ENCODE peak calls at places on chromosomes 6 and 20, in four cellular contexts. One of them, this sample, is unnamed. For H3F3A, the result is how much of the 10 kb centered on the place peaks cover.

GRCh38 chr6:142026471-142026870 is 106.3 kb upstream of the GJE1 start:
- DNase-seq in GM23248: no peak
- DNase-seq in MM.1S: no peak
- DNase-seq in GM23338: peak
- DNase-seq in this sample: no peak

GRCh38 chr6:149852180-149852579 is 12.0 kb downstream of the LRP11 start:
- DNase-seq in MM.1S: no peak
- DNase-seq in GM23248: peak
- DNase-seq in GM23338: no peak
- DNase-seq in this sample: no peak

GRCh38 chr6:40529040-40529439 is 58.1 kb downstream of the LRFN2 start:
- DNase-seq in MM.1S: no peak
- DNase-seq in GM23338: no peak
- DNase-seq in GM23248: no peak
- DNase-seq in this sample: no peak

GRCh38 chr6:13874191-13874549 is 50.6 kb upstream of the RNF182 start:
- DNase-seq in GM23248: no peak
- DNase-seq in MM.1S: no peak
- DNase-seq in GM23338: no peak
- DNase-seq in this sample: no peak

GRCh38 chr6:7004581-7005297 is 103.0 kb upstream of the RREB1 start:
- DNase-seq in GM23248: peak
- DNase-seq in GM23338: no peak
- DNase-seq in MM.1S: no peak
- DNase-seq in this sample: no peak

GRCh38 chr6:34462561-34462971 is 3.3 kb upstream of the PACSIN1 start:
- DNase-seq in MM.1S: no peak
- DNase-seq in GM23248: peak
- DNase-seq in GM23338: peak
- DNase-seq in this sample: peak

GRCh38 chr20:21554985-21555384 is 41.1 kb upstream of the NKX2-2 start:
- DNase-seq in GM23338: no peak
- DNase-seq in MM.1S: no peak
- DNase-seq in GM23248: no peak
- DNase-seq in this sample: no peak

GRCh38 chr20:5170341-5170740 is 43.5 kb downstream of the CDS2 start:
- DNase-seq in GM23338: no peak
- DNase-seq in MM.1S: no peak
- DNase-seq in GM23248: no peak
- DNase-seq in this sample: peak

GRCh38 chr6:17494919-17495318 is 101.5 kb downstream of the CAP2 start:
- DNase-seq in GM23248: no peak
- DNase-seq in GM23338: no peak
- DNase-seq in MM.1S: no peak
- DNase-seq in this sample: no peak

GRCh38 chr20:46117704-46118467 is at the start of gene CD40:
- DNase-seq in MM.1S: peak
- DNase-seq in GM23248: peak
- DNase-seq in GM23338: peak
- DNase-seq in this sample: peak

GRCh38 chr6:35090734-35091133 is 50.4 kb downstream of the TCP11 start:
- DNase-seq in GM23338: no peak
- DNase-seq in MM.1S: no peak
- DNase-seq in GM23248: no peak
- DNase-seq in this sample: no peak

GRCh38 chr6:5898563-5898962 is 108.2 kb downstream of the NRN1 start:
- DNase-seq in MM.1S: no peak
- DNase-seq in GM23248: no peak
- DNase-seq in GM23338: peak
- DNase-seq in this sample: no peak

GRCh38 chr6:148887181-148887580 is 140.4 kb downstream of the UST start:
- DNase-seq in MM.1S: no peak
- DNase-seq in GM23338: no peak
- DNase-seq in GM23248: peak
- DNase-seq in this sample: peak

GRCh38 chr6:95581073-95581472 is 3.7 kb downstream of the MANEA start:
- DNase-seq in MM.1S: no peak
- DNase-seq in GM23338: no peak
- DNase-seq in GM23248: peak
- DNase-seq in this sample: no peak

GRCh38 chr6:42106663-42107023 is 35.8 kb downstream of the C6orf132 start:
- DNase-seq in GM23338: no peak
- DNase-seq in MM.1S: no peak
- DNase-seq in GM23248: no peak
- DNase-seq in this sample: no peak

GRCh38 chr6:161226005-161226964 is 47.6 kb downstream of the AGPAT4 start:
- DNase-seq in MM.1S: peak
- DNase-seq in GM23248: no peak
- DNase-seq in GM23338: no peak
- DNase-seq in this sample: no peak

GRCh38 chr6:110188791-110189190 is 8.6 kb downstream of the CDC40 start:
- DNase-seq in GM23338: no peak
- DNase-seq in MM.1S: no peak
- DNase-seq in GM23248: peak
- DNase-seq in this sample: no peak

GRCh38 chr6:144657691-144658090 is 372.6 kb downstream of the UTRN start:
- DNase-seq in GM23338: peak
- DNase-seq in GM23248: no peak
- DNase-seq in MM.1S: no peak
- DNase-seq in this sample: no peak

GRCh38 chr6:35218021-35218420 is 4.3 kb downstream of the SCUBE3 start:
- DNase-seq in GM23338: no peak
- DNase-seq in GM23248: peak
- DNase-seq in MM.1S: no peak
- DNase-seq in this sample: no peak

GRCh38 chr20:22453244-22454080 is 130.9 kb downstream of the FOXA2 start:
- DNase-seq in GM23248: peak
- DNase-seq in GM23338: peak
- DNase-seq in MM.1S: no peak
- DNase-seq in this sample: peak

GRCh38 chr6:139832493-139832892 is 458.0 kb upstream of the CITED2 start:
- DNase-seq in GM23248: no peak
- DNase-seq in GM23338: no peak
- DNase-seq in MM.1S: no peak
- DNase-seq in this sample: no peak

GRCh38 chr6:45556828-45557227 is 179.1 kb upstream of the SUPT3H start:
- DNase-seq in GM23338: no peak
- DNase-seq in GM23248: no peak
- DNase-seq in MM.1S: no peak
- DNase-seq in this sample: no peak

GRCh38 chr20:36399147-36399968 is 93.2 kb downstream of the DLGAP4 start:
- DNase-seq in MM.1S: peak
- DNase-seq in GM23338: peak
- DNase-seq in GM23248: peak
- DNase-seq in this sample: peak

GRCh38 chr6:125596020-125596419 is 153.4 kb upstream of the HEY2 start:
- DNase-seq in GM23338: no peak
- DNase-seq in GM23248: no peak
- DNase-seq in MM.1S: no peak
- DNase-seq in this sample: no peak

GRCh38 chr6:102670756-102671155 is 1277.2 kb downstream of the GRIK2 start:
- DNase-seq in GM23248: no peak
- DNase-seq in GM23338: no peak
- DNase-seq in MM.1S: no peak
- DNase-seq in this sample: no peak

GRCh38 chr6:13611715-13612114 is 3.4 kb upstream of the NOL7 start:
- DNase-seq in GM23248: no peak
- DNase-seq in MM.1S: peak
- DNase-seq in GM23338: no peak
- DNase-seq in this sample: no peak

GRCh38 chr6:108955329-108955949 is 107.2 kb downstream of the ARMC2 start:
- DNase-seq in GM23248: no peak
- DNase-seq in MM.1S: peak
- DNase-seq in GM23338: no peak
- DNase-seq in this sample: no peak

GRCh38 chr20:64133951-64134407 is 26.6 kb upstream of the NPBWR2 start:
- DNase-seq in GM23338: peak
- DNase-seq in MM.1S: no peak
- DNase-seq in GM23248: no peak
- DNase-seq in this sample: peak

GRCh38 chr6:3517350-3517749 is 60.5 kb upstream of the SLC22A23 start:
- DNase-seq in MM.1S: no peak
- DNase-seq in GM23338: no peak
- DNase-seq in GM23248: peak
- DNase-seq in this sample: no peak
- H3F3A ChIP-seq in MM.1S: under half
- H3F3A ChIP-seq in GM23338: under half
- H3F3A ChIP-seq in GM23248: under half
- H3F3A ChIP-seq in this sample: under half

GRCh38 chr20:52047811-52048302 is 143.7 kb downstream of the ZFP64 start:
- DNase-seq in MM.1S: no peak
- DNase-seq in GM23248: no peak
- DNase-seq in GM23338: peak
- DNase-seq in this sample: peak
- H2AFZ ChIP-seq in MM.1S: no peak
- H2AFZ ChIP-seq in GM23248: no peak
- H2AFZ ChIP-seq in GM23338: no peak
- H2AFZ ChIP-seq in this sample: no peak

GRCh38 chr20:24487240-24487639 is 17.8 kb downstream of the SYNDIG1 start:
- DNase-seq in GM23338: no peak
- DNase-seq in MM.1S: no peak
- DNase-seq in GM23248: no peak
- DNase-seq in this sample: no peak

GRCh38 chr20:24488064-24488799 is 18.8 kb downstream of the SYNDIG1 start:
- DNase-seq in GM23338: no peak
- DNase-seq in GM23248: no peak
- DNase-seq in MM.1S: no peak
- DNase-seq in this sample: no peak

GRCh38 chr20:24488800-24489175 is 19.4 kb downstream of the SYNDIG1 start:
- DNase-seq in MM.1S: no peak
- DNase-seq in GM23338: no peak
- DNase-seq in GM23248: no peak
- DNase-seq in this sample: no peak

GRCh38 chr20:24489193-24489592 is 19.8 kb downstream of the SYNDIG1 start:
- DNase-seq in MM.1S: no peak
- DNase-seq in GM23248: no peak
- DNase-seq in GM23338: no peak
- DNase-seq in this sample: no peak

DNA sequence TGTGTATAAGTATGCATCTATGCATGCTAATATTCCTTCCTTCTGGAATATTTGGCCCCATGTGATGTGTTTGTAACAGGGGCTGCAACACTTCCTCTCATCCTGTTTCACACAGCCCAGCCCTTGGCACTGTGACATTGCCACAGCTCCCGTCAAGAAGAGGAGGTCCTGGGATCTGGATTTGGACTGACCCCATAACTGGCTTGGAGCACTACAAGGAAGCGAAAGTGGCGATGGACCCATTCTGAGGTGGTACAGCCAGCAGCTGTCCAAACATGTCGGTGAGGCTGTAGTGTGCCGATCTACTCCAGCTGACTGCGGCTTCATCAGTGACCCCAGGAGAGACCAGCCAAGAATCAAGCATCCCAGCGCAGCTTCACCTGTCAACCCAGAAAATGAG is 18.2 kb downstream of the SYNDIG1 start:
- DNase-seq in GM23338: no peak
- DNase-seq in GM23248: no peak
- DNase-seq in MM.1S: no peak
- DNase-seq in this sample: no peak
- H3F3A ChIP-seq in GM23338: under half
- H3F3A ChIP-seq in GM23248: under half
- H3F3A ChIP-seq in MM.1S: under half
- H3F3A ChIP-seq in this sample: under half

GRCh38 chr20:56986931-56987720 is 279.3 kb downstream of the BMP7 start:
- DNase-seq in GM23338: no peak
- DNase-seq in MM.1S: no peak
- DNase-seq in GM23248: no peak
- DNase-seq in this sample: no peak

GRCh38 chr20:56986476-56986875 is 280.0 kb downstream of the BMP7 start:
- DNase-seq in GM23338: no peak
- DNase-seq in MM.1S: no peak
- DNase-seq in GM23248: no peak
- DNase-seq in this sample: no peak

GRCh38 chr20:56989516-56989915 is 276.9 kb downstream of the BMP7 start:
- DNase-seq in GM23338: no peak
- DNase-seq in MM.1S: no peak
- DNase-seq in GM23248: peak
- DNase-seq in this sample: no peak

GRCh38 chr20:56988446-56988845 is 278.0 kb downstream of the BMP7 start:
- DNase-seq in MM.1S: no peak
- DNase-seq in GM23248: no peak
- DNase-seq in GM23338: no peak
- DNase-seq in this sample: no peak

DNA sequence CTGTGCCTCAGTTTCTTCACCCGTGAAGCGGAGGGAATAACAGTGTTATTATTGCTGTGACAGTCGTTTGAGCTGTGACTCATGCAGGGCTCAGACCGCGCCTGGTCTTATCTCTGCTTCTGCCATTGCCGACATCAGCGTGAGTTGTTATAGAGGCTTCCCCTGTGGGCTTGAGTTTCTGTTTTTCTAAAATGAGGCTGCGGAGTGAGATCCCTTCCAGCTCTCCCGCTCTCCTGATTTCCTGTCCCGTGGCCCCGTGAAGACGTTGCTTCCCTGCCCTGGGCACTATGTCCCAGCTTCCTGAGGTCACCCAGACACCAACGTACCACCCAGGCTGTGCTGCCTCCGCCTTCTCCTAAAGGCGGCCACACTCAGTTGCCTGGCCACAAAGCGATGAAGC is 278.4 kb downstream of the BMP7 start:
- DNase-seq in GM23338: no peak
- DNase-seq in GM23248: no peak
- DNase-seq in MM.1S: no peak
- DNase-seq in this sample: no peak
- H2AFZ ChIP-seq in GM23338: peak
- H2AFZ ChIP-seq in GM23248: no peak
- H2AFZ ChIP-seq in MM.1S: no peak
- H2AFZ ChIP-seq in this sample: no peak

DNA sequence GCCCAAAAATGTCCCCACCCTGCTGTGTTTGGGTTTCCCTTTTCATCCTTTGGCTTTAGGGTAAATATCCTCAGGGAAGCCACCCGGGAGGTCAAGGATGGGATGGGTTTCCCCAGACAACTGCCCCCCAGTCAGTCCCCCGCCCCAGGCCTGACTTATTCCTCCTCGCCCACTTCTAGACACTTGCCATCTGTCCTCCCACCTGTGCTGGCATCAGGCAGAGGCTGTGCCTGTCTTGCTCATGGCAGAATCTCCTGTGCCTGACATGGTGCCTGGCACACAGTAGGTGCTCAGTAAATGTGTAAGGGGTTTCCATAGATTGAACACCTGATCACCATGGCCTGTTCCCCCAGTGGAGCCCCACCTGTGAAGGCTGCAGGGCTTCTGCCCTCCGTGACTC is 141.8 kb downstream of the PHACTR3 start:
- DNase-seq in GM23338: no peak
- DNase-seq in GM23248: no peak
- DNase-seq in MM.1S: no peak
- DNase-seq in this sample: no peak
- H3F3A ChIP-seq in GM23338: under half
- H3F3A ChIP-seq in GM23248: under half
- H3F3A ChIP-seq in MM.1S: under half
- H3F3A ChIP-seq in this sample: under half

GRCh38 chr6:36956111-36956820 is 1.7 kb downstream of the PI16 start:
- DNase-seq in GM23338: no peak
- DNase-seq in MM.1S: no peak
- DNase-seq in GM23248: peak
- DNase-seq in this sample: no peak
- H2AFZ ChIP-seq in GM23338: peak
- H2AFZ ChIP-seq in MM.1S: no peak
- H2AFZ ChIP-seq in GM23248: no peak
- H2AFZ ChIP-seq in this sample: no peak